ENCODE peak calls at places on chromosomes 3 and 15, in ten cellular contexts. N is stomach, T is ovary, Y is PC-3, B is CD14-positive monocyte, J is mesothelial cell of epicardium, S is fibroblast of mammary gland, P is right lobe of liver, H is AG10803, Q is fibroblast of lung. D is an unnamed sample.

GRCh38 chr15:91603681-91604080 is 249.8 kb upstream of the SLCO3A1 start:
- DNase-seq in N (no peak), T (no peak), Y (no peak), B (no peak), J (no peak), S (peak), P (no peak), H (peak), Q (peak), D (no peak)

GRCh38 chr15:41825572-41826535 is 2.0 kb upstream of the JMJD7 start:
- DNase-seq in N (no peak), T (no peak), Y (no peak), B (no peak), J (no peak), S (no peak), P (peak), H (no peak), Q (no peak), D (no peak)

GRCh38 chr15:65377105-65377975 is 462 bp downstream of the IGDCC3 start:
- DNase-seq in N (no peak), T (peak), Y (no peak), B (no peak), J (peak), S (no peak), P (no peak), H (peak), Q (peak), D (peak)

GRCh38 chr15:49847937-49848823 is 227.3 kb downstream of the DTWD1 start:
- DNase-seq in N (no peak), T (no peak), Y (peak), B (no peak), J (no peak), S (peak), P (no peak), H (peak), Q (peak), D (no peak)

GRCh38 chr3:113439576-113439975 is 1.7 kb downstream of the CFAP44 start:
- DNase-seq in N (no peak), T (no peak), Y (peak), B (no peak), J (no peak), S (peak), P (no peak), H (no peak), Q (no peak), D (no peak)

GRCh38 chr3:129575987-129576364 is 30.5 kb downstream of the PLXND1 start:
- DNase-seq in N (no peak), T (no peak), Y (no peak), B (no peak), J (no peak), S (no peak), P (no peak), H (no peak), Q (no peak), D (no peak)

GRCh38 chr3:196620228-196620627 is 19.3 kb upstream of the NRROS start:
- DNase-seq in N (no peak), T (no peak), Y (no peak), B (peak), J (no peak), S (peak), P (no peak), H (no peak), Q (peak), D (no peak)

GRCh38 chr3:108406661-108407206 is 103.7 kb downstream of the MYH15 start:
- DNase-seq in N (no peak), T (no peak), Y (peak), B (no peak), J (no peak), S (peak), P (no peak), H (peak), Q (peak), D (peak)

GRCh38 chr15:83486363-83486762 is 39.2 kb downstream of the SH3GL3 start:
- DNase-seq in N (no peak), T (no peak), Y (no peak), B (no peak), J (no peak), S (no peak), P (no peak), H (no peak), Q (no peak), D (no peak)

GRCh38 chr3:141498592-141499223 is 11.9 kb downstream of the RASA2 start:
- DNase-seq in N (peak), T (no peak), Y (no peak), B (peak), J (no peak), S (no peak), P (no peak), H (no peak), Q (no peak), D (no peak)

GRCh38 chr3:64889991-64890390 is 202.2 kb upstream of the ADAMTS9 start:
- DNase-seq in N (no peak), T (peak), Y (no peak), B (no peak), J (no peak), S (no peak), P (peak), H (no peak), Q (no peak), D (no peak)

GRCh38 chr3:186596568-186597287 is 16.1 kb upstream of the AHSG start:
- DNase-seq in N (peak), T (no peak), Y (no peak), B (no peak), J (no peak), S (no peak), P (no peak), H (peak), Q (peak), D (no peak)

GRCh38 chr3:195249057-195249770 is 21.7 kb downstream of the XXYLT1 start:
- DNase-seq in N (no peak), T (no peak), Y (no peak), B (no peak), J (no peak), S (no peak), P (no peak), H (no peak), Q (no peak), D (no peak)

DNA sequence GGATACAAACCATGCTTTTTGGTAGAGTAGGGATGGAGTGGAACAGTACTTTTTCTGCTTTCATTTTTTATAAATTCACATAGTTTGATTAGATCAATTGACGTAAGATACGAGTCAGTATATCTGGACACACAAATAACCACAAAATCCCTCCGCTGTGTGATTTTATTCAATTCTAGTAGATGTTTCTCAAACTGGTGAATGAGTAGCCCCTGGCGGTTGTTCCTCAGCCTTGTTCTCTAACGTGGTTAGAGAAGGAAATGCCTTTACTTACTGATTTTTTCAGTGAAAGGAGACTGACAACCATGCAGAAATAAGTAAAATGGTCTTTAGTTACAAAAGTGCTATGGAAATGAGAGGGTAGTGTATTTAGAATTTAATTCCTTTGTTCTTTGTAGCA is 161.0 kb downstream of the TCF12 start:
- DNase-seq in N (no peak), T (no peak), Y (no peak), B (no peak), J (no peak), S (no peak), P (no peak), H (no peak), Q (peak), D (no peak)
- TF ChIP-seq CTCF in N (no peak), T (no peak), Y (no peak), B (peak), J (no peak), S (no peak), P (no peak), H (no peak), Q (no peak), D (peak)

DNA sequence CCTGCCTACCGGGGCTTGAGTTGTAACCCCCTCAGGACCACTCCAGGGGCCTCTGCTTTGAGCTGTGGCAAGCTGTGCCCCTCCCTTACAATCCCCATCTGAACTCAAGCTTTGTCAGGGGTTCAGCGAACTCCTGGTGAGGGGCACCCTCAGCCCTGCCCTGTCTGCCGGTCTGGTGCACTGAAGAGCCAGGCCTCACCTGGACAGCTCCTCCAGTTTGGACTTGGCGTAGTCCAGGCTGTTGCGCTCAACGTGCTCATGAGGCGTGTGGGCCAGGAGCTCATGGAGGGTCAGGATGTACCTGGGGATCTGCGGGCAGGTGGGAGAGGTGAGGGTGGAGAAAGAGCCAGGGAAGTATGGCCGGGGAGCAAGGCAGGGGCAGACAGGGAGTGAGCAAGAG is 59.4 kb downstream of the RASGRF1 start:
- DNase-seq in N (no peak), T (no peak), Y (no peak), B (no peak), J (no peak), S (no peak), P (no peak), H (no peak), Q (no peak), D (no peak)
- TF ChIP-seq CTCF in N (no peak), T (no peak), Y (no peak), B (no peak), J (no peak), S (no peak), P (no peak), H (no peak), Q (no peak), D (no peak)

DNA sequence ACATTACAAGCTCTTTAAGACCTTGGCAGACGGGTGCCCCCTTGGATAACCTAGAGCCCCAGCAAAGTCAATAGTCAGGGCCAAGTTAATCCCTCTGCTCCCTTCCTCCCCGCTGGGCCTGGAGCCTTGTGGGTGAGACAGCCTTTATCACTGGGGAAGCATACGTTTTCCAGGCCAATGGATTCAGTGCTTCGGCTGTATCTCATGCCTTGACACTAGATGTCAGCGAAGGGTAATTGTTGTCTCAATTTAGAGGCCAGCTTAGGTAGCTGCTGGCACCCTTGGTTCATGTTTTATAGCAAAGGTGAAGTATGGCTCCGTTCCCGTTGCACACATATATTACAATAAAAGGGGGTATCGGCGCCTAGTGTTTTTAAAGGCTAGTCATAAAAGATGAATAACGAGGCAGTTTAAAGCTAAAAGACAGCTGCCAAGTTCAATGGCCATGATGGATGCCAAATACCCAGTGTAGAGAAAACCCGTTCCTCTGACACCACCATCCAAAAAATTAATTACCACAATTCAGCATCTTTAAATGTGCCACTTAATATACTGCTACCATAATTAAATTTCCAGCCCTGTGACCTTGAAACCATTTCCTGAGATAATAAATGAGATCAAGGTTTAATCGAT is 52.3 kb upstream of the BNIP2 start:
- DNase-seq in N (no peak), T (no peak), Y (peak), B (no peak), J (no peak), S (peak), P (no peak), H (peak), Q (peak), D (no peak)
- TF ChIP-seq CTCF in N (no peak), T (no peak), Y (peak), B (no peak), J (no peak), S (peak), P (peak), H (peak), Q (peak), D (peak)

DNA sequence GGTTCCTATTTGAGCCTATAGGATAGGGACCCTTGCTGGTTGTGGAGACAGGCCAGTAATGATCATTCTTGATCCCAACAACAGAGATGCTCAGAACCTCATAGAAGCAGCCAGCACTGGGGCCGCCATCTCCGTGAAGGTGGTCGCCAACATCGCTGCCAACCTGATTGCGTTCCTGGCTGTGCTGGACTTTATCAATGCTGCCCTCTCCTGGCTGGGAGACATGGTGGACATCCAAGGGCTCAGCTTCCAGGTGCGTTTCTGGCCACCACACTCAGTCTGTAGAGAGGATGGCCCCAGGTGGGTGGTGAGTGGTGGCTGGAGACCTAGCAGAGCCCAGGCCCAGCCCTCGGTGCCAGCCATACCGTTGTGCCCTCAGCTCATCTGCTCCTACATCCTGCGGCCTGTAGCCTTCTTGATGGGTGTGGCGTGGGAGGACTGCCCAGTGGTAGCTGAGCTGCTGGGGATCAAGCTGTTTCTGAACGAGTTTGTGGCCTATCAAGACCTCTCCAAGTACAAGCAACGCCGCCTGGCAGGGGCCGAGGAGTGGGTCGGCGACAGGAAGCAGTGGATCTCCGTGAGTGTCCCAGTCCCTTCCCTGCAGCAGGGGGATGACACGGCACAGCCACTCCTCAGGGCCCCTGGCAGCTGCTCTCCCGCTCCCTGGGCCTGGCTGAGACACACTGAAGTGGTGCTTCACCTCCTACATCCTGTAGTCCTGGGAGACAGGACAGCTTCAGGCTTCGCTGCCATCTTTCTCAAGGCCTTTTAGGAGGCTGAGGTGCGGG is 46.5 kb upstream of the PDE8A start:
- DNase-seq in N (no peak), T (no peak), Y (no peak), B (no peak), J (no peak), S (no peak), P (no peak), H (no peak), Q (no peak), D (no peak)
- TF ChIP-seq CTCF in N (no peak), T (no peak), Y (peak), B (no peak), J (no peak), S (no peak), P (peak), H (no peak), Q (peak), D (no peak)

GRCh38 chr3:117358717-117359314 is 649.2 kb downstream of the TUSC7 start:
- DNase-seq in N (no peak), T (no peak), Y (no peak), B (no peak), J (no peak), S (no peak), P (no peak), H (no peak), Q (no peak), D (no peak)

GRCh38 chr3:117350386-117350785 is 640.8 kb downstream of the TUSC7 start:
- DNase-seq in N (no peak), T (no peak), Y (no peak), B (no peak), J (no peak), S (no peak), P (no peak), H (no peak), Q (no peak), D (no peak)

GRCh38 chr3:117349566-117349965 is 640.0 kb downstream of the TUSC7 start:
- DNase-seq in N (no peak), T (no peak), Y (no peak), B (no peak), J (no peak), S (no peak), P (no peak), H (no peak), Q (no peak), D (no peak)

GRCh38 chr3:117356296-117356695 is 646.7 kb downstream of the TUSC7 start:
- DNase-seq in N (no peak), T (no peak), Y (no peak), B (no peak), J (no peak), S (no peak), P (no peak), H (no peak), Q (no peak), D (no peak)

DNA sequence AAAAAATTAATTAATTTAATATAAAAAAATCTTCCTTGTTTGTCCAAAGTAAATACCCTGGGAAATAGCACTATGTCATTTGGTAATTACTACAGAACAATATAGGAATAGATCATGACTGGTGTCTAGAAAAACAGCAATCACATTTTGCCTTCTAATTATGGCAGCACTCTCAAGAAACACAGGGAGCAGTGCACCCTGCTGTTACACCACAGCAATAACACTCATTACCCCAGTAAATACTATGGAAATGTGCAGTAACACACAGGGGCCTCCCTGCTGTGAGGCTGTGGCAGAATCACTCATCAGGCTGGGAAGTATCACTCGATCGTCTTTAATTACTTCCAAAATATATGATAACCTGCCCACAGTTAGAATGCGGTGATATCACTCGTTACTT is 646.0 kb downstream of the TUSC7 start:
- DNase-seq in N (no peak), T (no peak), Y (no peak), B (no peak), J (no peak), S (peak), P (no peak), H (peak), Q (peak), D (no peak)
- TF ChIP-seq CTCF in N (no peak), T (no peak), Y (no peak), B (peak), J (peak), S (peak), P (peak), H (peak), Q (peak), D (peak)

DNA sequence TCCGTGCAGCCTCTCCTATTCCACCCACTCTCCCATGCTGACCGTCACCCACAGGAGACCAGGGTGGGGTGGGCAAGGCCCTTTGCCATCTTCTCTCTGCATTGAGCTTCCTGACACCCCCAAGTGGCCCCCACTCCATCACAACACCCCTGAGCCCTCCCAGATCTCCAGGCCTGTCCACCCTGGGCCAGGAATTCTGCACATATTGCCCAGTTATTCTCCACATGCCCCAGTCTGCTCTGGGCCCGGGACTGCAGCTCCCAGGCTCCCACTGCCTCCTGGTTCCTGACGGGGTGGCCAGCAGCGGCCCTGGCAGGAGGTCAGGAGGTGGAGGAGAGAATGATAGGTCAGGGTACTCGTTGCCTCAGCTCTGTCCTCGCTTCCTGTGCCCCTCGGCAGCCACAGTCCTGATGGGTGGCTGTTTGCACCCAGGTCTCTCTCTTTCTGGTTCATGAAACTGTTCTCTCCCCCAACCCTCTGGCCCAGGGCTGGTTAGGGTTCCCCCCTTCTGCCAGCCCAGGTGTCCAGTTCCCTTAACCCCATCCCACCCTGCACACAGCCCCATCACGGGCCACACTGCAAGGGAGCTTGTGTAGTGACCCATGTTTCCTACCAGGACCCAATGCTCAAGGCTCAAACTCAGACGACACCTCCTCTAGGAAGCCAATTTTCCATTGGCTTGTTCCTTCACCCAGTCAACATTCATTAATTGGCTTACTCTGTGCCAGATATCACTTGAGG is 47.3 kb downstream of the IQSEC1 start:
- DNase-seq in N (no peak), T (no peak), Y (no peak), B (no peak), J (no peak), S (no peak), P (peak), H (no peak), Q (no peak), D (no peak)
- TF ChIP-seq CTCF in N (no peak), T (no peak), Y (no peak), B (no peak), J (no peak), S (no peak), P (no peak), H (no peak), Q (no peak), D (no peak)

GRCh38 chr15:34721802-34722795 is 32.7 kb downstream of the GJD2 start:
- DNase-seq in N (no peak), T (no peak), Y (no peak), B (no peak), J (peak), S (peak), P (peak), H (peak), Q (peak), D (peak)
- TF ChIP-seq CTCF in N (no peak), T (no peak), Y (no peak), B (no peak), J (no peak), S (peak), P (no peak), H (peak), Q (peak), D (no peak)

DNA sequence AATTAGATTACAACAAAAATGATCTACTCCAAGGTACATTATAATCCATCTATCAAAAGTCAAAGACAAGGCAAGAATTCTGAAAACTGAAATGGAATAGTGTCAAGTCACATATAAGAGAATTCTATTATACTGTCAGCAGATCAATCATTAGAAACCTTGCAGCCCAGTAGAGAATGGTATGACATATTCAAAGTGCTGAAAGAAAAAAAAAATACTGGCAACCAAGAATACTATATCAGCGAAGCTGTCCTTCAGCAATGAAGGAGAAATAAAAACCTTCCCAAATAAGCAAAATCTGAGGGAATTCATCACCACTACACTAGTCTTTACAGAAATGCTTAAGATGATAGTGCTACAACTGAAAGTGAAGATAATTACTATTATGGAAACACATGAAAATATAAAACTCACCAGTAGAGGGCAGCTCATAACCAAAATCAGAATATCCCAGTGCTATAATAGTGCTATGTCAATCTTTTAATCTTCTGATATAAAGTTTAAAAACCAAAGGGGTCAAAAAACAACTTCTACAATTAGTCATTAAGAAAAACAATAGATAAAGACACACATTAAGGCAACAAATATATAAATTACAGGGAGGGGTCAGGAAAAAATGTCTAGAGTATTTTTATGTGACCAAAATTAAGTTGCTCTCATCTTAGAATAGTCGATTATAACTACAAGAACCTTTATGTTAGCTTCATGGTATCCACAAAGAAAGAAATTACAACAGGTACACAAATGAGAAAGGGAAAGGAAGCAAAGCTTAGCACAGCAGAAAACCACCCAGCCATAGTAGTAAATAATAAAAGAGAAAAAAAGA is 190.7 kb upstream of the CNTN6 start:
- DNase-seq in N (no peak), T (no peak), Y (peak), B (no peak), J (no peak), S (peak), P (no peak), H (no peak), Q (no peak), D (no peak)
- TF ChIP-seq CTCF in N (no peak), T (no peak), Y (peak), B (peak), J (peak), S (peak), P (peak), H (peak), Q (peak), D (peak)

D was measured in neural crest cell.